ENCODE peak calls at places on chromosomes 2 and 18, in six cellular contexts. A is effector memory CD4-positive, alpha-beta T cell; X is naive thymus-derived CD4-positive, alpha-beta T cell; C is transverse colon; K is CD8-positive, alpha-beta T cell; H is small intestine. R is an unnamed sample. For H3K36me3, the result is how much of the 10 kb centered on the place peaks cover.

GRCh38 chr2:174633621-174633927 is 36.0 kb upstream of the WIPF1 start:
- DNase-seq in X (no peak), C (no peak), A (no peak), K (no peak), H (no peak), R (no peak)

GRCh38 chr2:225994748-225995405 is 595.4 kb downstream of the NYAP2 start:
- DNase-seq in H (no peak), K (no peak), X (no peak), C (no peak), A (no peak), R (no peak)

GRCh38 chr2:235097196-235097895 is 145.5 kb downstream of the SH3BP4 start:
- DNase-seq in A (no peak), H (no peak), K (no peak), X (no peak), C (no peak), R (no peak)

GRCh38 chr2:152284398-152284797 is 50.6 kb upstream of the FMNL2 start:
- DNase-seq in X (no peak), C (no peak), K (no peak), A (no peak), H (no peak), R (no peak)

GRCh38 chr2:10369269-10370255 is 66.9 kb downstream of the HPCAL1 start:
- DNase-seq in C (peak), H (peak), K (no peak), A (no peak), X (no peak), R (no peak)

GRCh38 chr2:172551266-172551665 is 4.6 kb upstream of the PDK1 start:
- DNase-seq in X (no peak), C (no peak), H (no peak), A (no peak), K (no peak), R (no peak)

GRCh38 chr2:108621087-108621559 is 86.9 kb downstream of the LIMS1 start:
- DNase-seq in C (peak), X (peak), H (peak), K (peak), A (peak), R (no peak)

GRCh38 chr2:58107803-58108710 is 61.5 kb downstream of the VRK2 start:
- DNase-seq in H (no peak), K (no peak), X (no peak), A (no peak), C (no peak), R (no peak)

GRCh38 chr2:226452768-226453167 is 346.9 kb downstream of the IRS1 start:
- DNase-seq in C (no peak), X (no peak), K (no peak), H (no peak), A (no peak), R (no peak)

GRCh38 chr2:197311521-197312033 is 997 bp upstream of the ANKRD44 start:
- DNase-seq in A (no peak), X (no peak), H (no peak), K (no peak), C (no peak), R (no peak)

GRCh38 chr2:229414631-229415030 is 143.5 kb upstream of the PID1 start:
- DNase-seq in A (no peak), X (no peak), K (no peak), H (no peak), C (no peak), R (no peak)

GRCh38 chr2:210814626-210815025 is 258.2 kb downstream of the CPS1 start:
- DNase-seq in X (no peak), C (no peak), A (no peak), H (no peak), K (no peak), R (no peak)

GRCh38 chr2:212107014-212107413 is 431.6 kb downstream of the ERBB4 start:
- DNase-seq in C (no peak), X (no peak), H (no peak), K (no peak), A (no peak), R (no peak)

GRCh38 chr2:160238392-160238791 is 38.3 kb upstream of the ITGB6 start:
- DNase-seq in K (no peak), X (no peak), C (no peak), A (no peak), H (no peak), R (no peak)

GRCh38 chr2:226607379-226607778 is 192.2 kb downstream of the IRS1 start:
- DNase-seq in K (no peak), H (no peak), A (no peak), C (no peak), X (no peak), R (no peak)

GRCh38 chr2:150459281-150459680 is 28.2 kb downstream of the RND3 start:
- DNase-seq in X (no peak), A (no peak), K (no peak), C (no peak), H (no peak), R (no peak)

GRCh38 chr18:48974304-48975220 is 23.8 kb upstream of the SMAD7 start:
- DNase-seq in A (no peak), K (no peak), H (no peak), X (no peak), C (no peak), R (no peak)

GRCh38 chr18:78788161-78788560 is 191.5 kb upstream of the SALL3 start:
- DNase-seq in A (no peak), K (no peak), H (no peak), C (no peak), X (no peak), R (no peak)

GRCh38 chr2:229686122-229686919 is 28.0 kb downstream of the DNER start:
- DNase-seq in A (no peak), H (no peak), C (no peak), X (no peak), K (no peak), R (no peak)

GRCh38 chr2:70083344-70084156 is 3.7 kb upstream of the PCBP1 start:
- DNase-seq in A (peak), K (no peak), C (peak), H (peak), X (peak), R (no peak)

GRCh38 chr18:1585881-1586488 is 681.3 kb downstream of the ADCYAP1 start:
- DNase-seq in C (no peak), K (no peak), X (no peak), H (peak), A (no peak), R (no peak)

GRCh38 chr2:7849027-7849426 is 832.8 kb upstream of the ID2 start:
- DNase-seq in H (no peak), X (no peak), A (no peak), C (no peak), K (no peak), R (no peak)

GRCh38 chr2:237858294-237859081 is 935 bp upstream of the RAMP1 start:
- DNase-seq in C (peak), H (peak), A (peak), K (peak), X (no peak), R (peak)

GRCh38 chr2:68762665-68763064 is 28.1 kb downstream of the ARHGAP25 start:
- DNase-seq in X (peak), C (no peak), K (no peak), A (no peak), H (no peak), R (no peak)

GRCh38 chr2:51103205-51103604 is 71.3 kb upstream of the NRXN1 start:
- DNase-seq in K (no peak), X (no peak), A (no peak), H (no peak), C (peak), R (no peak)

GRCh38 chr2:71505086-71505769 is 51.9 kb downstream of the DYSF start:
- DNase-seq in K (no peak), C (no peak), H (no peak), A (no peak), X (no peak), R (no peak)

GRCh38 chr2:46508734-46509133 is 29.4 kb downstream of the TMEM247 start:
- DNase-seq in K (no peak), H (no peak), C (no peak), X (no peak), A (no peak), R (no peak)

DNA sequence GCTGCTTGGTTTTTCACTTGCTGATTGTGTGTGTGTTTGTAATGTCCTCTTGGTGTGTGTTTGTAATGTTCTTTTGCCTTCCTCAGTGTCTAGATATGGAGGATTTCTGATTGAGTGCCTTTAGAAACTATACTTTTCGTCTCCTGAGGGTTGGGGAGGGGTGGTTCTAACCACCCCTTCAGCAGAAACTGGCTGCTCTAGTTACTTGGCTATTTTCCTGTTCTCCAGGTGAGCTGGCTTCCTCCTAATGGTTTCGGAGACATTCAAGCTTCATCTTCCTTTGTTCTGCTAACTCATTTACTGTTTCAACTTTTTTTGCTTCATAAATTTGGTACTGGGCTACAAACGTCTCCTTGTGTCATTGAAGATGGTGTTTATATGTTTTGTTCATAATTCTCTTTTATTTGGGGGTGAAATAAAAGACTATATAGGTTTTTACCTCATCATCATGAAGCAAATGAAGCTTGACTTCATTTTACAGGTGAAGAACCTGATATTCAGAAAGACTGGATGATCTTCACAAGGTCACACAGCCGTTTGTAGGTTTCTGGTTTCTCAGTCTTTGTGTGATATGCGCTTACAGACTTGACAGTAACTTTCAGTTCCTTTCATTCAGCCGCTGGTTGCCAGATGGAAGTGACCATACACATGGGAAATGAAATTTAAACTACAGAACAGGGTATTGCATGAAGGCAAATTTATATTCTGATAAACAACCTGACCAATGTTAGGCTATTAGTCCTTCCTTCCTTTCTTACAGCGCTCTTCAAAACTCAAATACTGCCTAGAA is 238.5 kb downstream of the GALR1 start:
- DNase-seq in A (no peak), K (no peak), H (no peak), X (no peak), C (no peak), R (no peak)
- H3K27ac ChIP-seq in A (no peak), K (no peak), H (no peak), X (no peak), C (no peak), R (no peak)

GRCh38 chr2:213148572-213149331 is 2.7 kb downstream of the IKZF2 start:
- DNase-seq in K (no peak), X (no peak), H (no peak), C (no peak), A (no peak), R (no peak)
- H3K36me3 ChIP-seq in K (under half), X (under half), H (under half), C (under half), A (under half), R (under half)

DNA sequence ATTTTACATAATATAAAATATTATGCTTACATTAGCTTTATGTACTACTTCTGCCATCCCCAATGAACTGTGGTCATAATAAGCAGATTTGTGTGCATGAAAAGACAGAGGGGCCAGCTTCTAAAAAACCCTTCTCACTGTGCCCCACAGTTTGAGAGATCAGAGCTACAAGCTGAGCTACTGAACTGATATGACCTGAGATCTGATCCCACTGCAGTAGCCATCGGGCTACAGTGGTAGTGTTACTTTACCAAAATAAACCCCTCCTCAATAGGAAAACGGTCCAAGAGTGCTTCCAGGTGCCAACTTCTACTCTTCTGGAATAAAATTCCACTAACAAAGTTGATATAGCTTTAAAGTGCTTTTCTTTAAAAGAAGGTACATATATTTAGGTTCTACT is 43.1 kb downstream of the IKZF2 start:
- DNase-seq in A (no peak), K (no peak), X (no peak), H (no peak), C (no peak), R (no peak)
- H3K4me3 ChIP-seq in A (no peak), K (no peak), X (no peak), H (no peak), C (no peak), R (no peak)

DNA sequence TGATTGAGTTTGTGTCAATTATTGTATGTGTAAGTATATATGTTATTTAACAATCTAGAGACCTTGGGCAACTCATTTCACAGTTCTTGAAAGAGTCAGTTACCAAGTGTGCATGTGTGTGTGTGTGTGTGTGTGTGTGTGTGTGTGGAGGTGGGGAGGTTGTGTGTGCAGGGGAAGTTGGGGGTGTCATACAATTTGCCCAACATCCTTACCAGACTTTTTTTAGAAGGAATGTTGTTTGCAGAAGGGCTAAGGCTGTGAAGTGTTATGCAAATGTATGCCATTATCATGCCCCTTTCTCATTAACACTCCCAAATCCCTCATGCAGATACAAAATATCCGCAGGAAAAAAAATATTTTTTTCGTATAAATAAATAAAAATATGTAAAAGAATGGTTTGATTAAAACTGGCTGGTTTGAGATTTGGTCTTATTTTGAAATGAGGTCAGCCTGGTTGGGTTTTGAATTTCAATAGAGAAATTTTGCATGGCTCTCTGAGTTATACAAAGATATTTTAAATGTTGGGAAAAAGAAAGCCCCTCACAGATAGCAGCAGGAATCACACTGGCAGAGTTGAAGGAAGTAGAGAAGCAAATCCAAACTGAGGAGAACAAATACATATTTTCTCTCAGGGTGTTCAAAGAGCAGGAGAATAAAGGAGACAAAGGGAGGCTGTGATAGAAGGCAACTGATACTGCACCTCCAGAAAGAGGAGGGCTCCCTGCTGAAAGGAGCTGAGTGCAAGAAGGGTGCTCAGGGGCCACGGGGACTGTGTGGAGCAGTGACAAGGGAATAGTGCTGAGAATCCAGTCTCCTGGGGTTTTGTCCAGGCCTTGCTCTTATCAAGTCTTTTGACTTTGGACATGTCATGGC is 1365.5 kb upstream of the CELF4 start:
- DNase-seq in H (no peak), C (no peak), A (no peak), K (no peak), X (no peak), R (no peak)
- H3K27ac ChIP-seq in H (no peak), C (no peak), A (no peak), K (no peak), X (no peak), R (no peak)

GRCh38 chr2:165840333-165840958 is 46.4 kb upstream of the GALNT3 start:
- DNase-seq in C (no peak), X (no peak), K (no peak), H (no peak), A (no peak), R (no peak)
- H3K36me3 ChIP-seq in C (under half), X (under half), K (under half), H (under half), A (under half), R (under half)

DNA sequence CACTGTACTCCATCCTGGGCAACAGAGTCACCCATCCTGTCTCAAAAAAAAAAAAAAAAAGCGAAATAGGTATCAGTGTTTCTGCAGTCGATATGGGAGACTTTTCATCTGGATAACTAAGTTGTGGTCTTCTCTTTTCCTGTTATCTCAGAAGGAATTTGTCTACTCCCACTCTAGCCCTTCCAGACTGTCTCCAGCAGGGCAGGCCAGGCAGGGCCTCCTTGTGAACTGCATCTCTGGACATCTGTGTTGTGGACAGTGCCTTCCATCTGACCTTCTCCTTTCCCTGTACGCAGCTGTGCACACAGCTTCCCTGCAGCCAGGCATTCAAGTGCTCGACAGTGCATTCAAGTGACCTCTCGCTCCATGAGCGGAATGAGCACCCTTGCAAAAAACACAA is 110.2 kb downstream of the CABLES1 start:
- DNase-seq in A (no peak), X (no peak), C (no peak), H (no peak), K (no peak), R (no peak)
- H3K4me3 ChIP-seq in A (no peak), X (no peak), C (no peak), H (no peak), K (no peak), R (no peak)

GRCh38 chr2:37848451-37848850 is 76.6 kb upstream of the RMDN2 start:
- DNase-seq in C (no peak), H (no peak), A (no peak), X (no peak), K (no peak), R (no peak)

GRCh38 chr2:37852585-37853014 is 72.5 kb upstream of the RMDN2 start:
- DNase-seq in A (no peak), K (no peak), C (no peak), X (no peak), H (no peak), R (no peak)

GRCh38 chr2:37851828-37852584 is 73.1 kb upstream of the RMDN2 start:
- DNase-seq in X (peak), A (no peak), C (no peak), K (no peak), H (no peak), R (no peak)

GRCh38 chr2:37849908-37850307 is 75.2 kb upstream of the RMDN2 start:
- DNase-seq in H (no peak), K (no peak), X (no peak), A (no peak), C (no peak), R (no peak)

GRCh38 chr2:37851428-37851827 is 73.7 kb upstream of the RMDN2 start:
- DNase-seq in X (no peak), C (no peak), K (no peak), A (no peak), H (no peak), R (no peak)
- H3K27ac ChIP-seq in X (peak), C (peak), K (peak), A (no peak), H (peak), R (peak)

GRCh38 chr2:144438722-144439508 is 81.0 kb downstream of the ZEB2 start:
- DNase-seq in X (no peak), A (no peak), H (no peak), C (no peak), K (no peak), R (no peak)
- H3K36me3 ChIP-seq in X (under half), A (under half), H (under half), C (under half), K (under half), R (under half)

GRCh38 chr2:173588931-173589369 is 234.3 kb downstream of the CDCA7 start:
- DNase-seq in H (no peak), X (no peak), K (no peak), A (no peak), C (no peak), R (no peak)
- H3K4me3 ChIP-seq in H (no peak), X (no peak), K (no peak), A (no peak), C (no peak), R (no peak)

GRCh38 chr2:223762853-223763252 is 74.5 kb downstream of the AP1S3 start:
- DNase-seq in K (no peak), H (peak), X (no peak), C (no peak), A (no peak), R (no peak)

GRCh38 chr2:223759569-223760430 is 77.6 kb downstream of the AP1S3 start:
- DNase-seq in X (no peak), H (peak), A (no peak), K (no peak), C (no peak), R (no peak)

GRCh38 chr2:223758131-223758840 is 79.1 kb downstream of the AP1S3 start:
- DNase-seq in K (no peak), X (no peak), C (no peak), A (no peak), H (no peak), R (no peak)

GRCh38 chr2:223764796-223765195 is 72.6 kb downstream of the AP1S3 start:
- DNase-seq in H (no peak), A (no peak), K (no peak), X (no peak), C (no peak), R (no peak)

DNA sequence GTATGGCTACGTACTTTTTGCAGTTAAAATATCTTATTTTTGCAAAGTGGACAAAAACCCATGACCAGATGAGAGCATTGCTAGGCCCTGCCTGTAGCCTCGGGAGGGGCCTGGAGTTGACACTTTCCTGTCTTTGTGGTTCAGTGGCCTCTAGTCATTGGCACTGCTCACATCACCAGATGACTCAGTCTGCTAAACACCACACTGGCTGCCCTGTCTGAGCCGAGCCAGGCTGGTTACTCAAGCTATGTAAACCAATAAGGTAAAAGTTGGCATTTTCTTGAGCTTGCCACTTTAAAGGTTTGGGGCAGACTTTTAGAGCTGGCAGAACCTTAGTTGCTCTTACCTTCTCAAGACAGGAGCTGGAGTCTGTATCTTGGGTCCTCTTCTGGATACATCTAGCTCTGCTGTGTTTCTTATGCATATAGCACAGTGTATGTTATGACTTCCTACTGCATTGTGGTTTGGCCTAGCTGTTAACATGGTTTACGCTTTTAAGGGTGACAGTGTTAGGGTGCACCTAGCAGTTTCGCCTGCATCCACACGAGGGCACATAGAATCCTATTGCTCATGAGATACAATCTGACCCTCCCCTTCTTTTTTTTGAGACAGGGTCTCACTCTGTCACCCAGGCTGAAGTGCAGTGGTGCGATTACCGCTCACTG is 76.4 kb downstream of the AP1S3 start:
- DNase-seq in X (no peak), C (peak), K (peak), A (peak), H (peak), R (no peak)
- H3K27ac ChIP-seq in X (no peak), C (no peak), K (peak), A (no peak), H (peak), R (no peak)